ENCODE peak calls at places on chromosomes 6 and 20, in six cellular contexts. S is SK-N-SH, Q is astrocyte of the spinal cord, K is upper lobe of right lung, V is RWPE1, X is dorsolateral prefrontal cortex. M is an unnamed sample.
A peak's percentile ranks its signal among the peaks of the same experiment; 100 is the strongest.

GRCh38 chr6:111761783-111762312 is 111.4 kb downstream of the FYN start:
- DNase-seq in K (no peak), S (no peak), X (peak; percentile 40), V (no peak), Q (peak; percentile 82), M (no peak)

GRCh38 chr6:142416179-142416578 is 114.4 kb downstream of the ADGRG6 start:
- DNase-seq in Q (peak; percentile 98), S (no peak), K (no peak), X (no peak), V (peak; percentile 28), M (no peak)

GRCh38 chr6:138465007-138465645 is 34.2 kb downstream of the NHSL1 start:
- DNase-seq in V (peak; percentile 77), K (no peak), S (no peak), Q (peak; percentile 97), X (no peak), M (no peak)

GRCh38 chr6:1820714-1821113 is 211.0 kb downstream of the FOXC1 start:
- DNase-seq in S (peak; percentile 51), V (no peak), Q (no peak), X (no peak), K (no peak), M (no peak)

GRCh38 chr6:105209950-105210706 is 30.3 kb upstream of the POPDC3 start:
- DNase-seq in V (peak; percentile 48), Q (peak; percentile 83), X (no peak), S (no peak), K (no peak), M (no peak)

GRCh38 chr6:5398530-5398929 is 137.2 kb downstream of the FARS2 start:
- DNase-seq in X (no peak), V (peak; percentile 40), K (no peak), Q (peak; percentile 42), S (peak; percentile 25), M (no peak)

GRCh38 chr20:47735412-47736400 is 49.6 kb downstream of the SULF2 start:
- DNase-seq in X (no peak), Q (no peak), V (no peak), K (peak; percentile 79), S (no peak), M (no peak)

GRCh38 chr20:41387433-41387832 is 20.8 kb upstream of the EMILIN3 start:
- DNase-seq in S (peak; percentile 58), Q (no peak), X (no peak), V (no peak), K (no peak), M (no peak)

GRCh38 chr20:62938105-62938888 is at the start of gene GID8:
- DNase-seq in K (peak; percentile 81), X (no peak), S (no peak), Q (peak; percentile 49), V (peak; percentile 72), M (no peak)

GRCh38 chr6:33860706-33861474 is 57.1 kb upstream of the MLN start:
- DNase-seq in X (no peak), S (no peak), Q (no peak), V (no peak), K (no peak), M (no peak)

GRCh38 chr6:81735756-81736380 is 16.6 kb downstream of the TENT5A start:
- DNase-seq in V (peak; percentile 25), S (no peak), K (no peak), Q (no peak), X (no peak), M (no peak)

GRCh38 chr6:164167873-164168405 is 753.4 kb downstream of the QKI start:
- DNase-seq in K (no peak), Q (no peak), X (no peak), V (no peak), S (peak; percentile 68), M (no peak)
- TF ChIP-seq CTCF in K (no peak), Q (no peak), X (peak; percentile 38), V (no peak), S (no peak), M (no peak)

GRCh38 chr6:37257634-37258404 is at the start of the genes TBC1D22B and TMEM217:
- DNase-seq in S (peak; percentile 97), V (peak; percentile 99), Q (peak; percentile 94), X (peak; percentile 98), K (peak; percentile 98), M (peak; percentile 93)
- TF ChIP-seq CTCF in S (no peak), V (no peak), Q (no peak), X (no peak), K (no peak), M (no peak)

GRCh38 chr6:109183109-109183508 is 87.8 kb downstream of the CEP57L1 start:
- DNase-seq in S (no peak), V (peak; percentile 15), Q (no peak), X (no peak), K (no peak), M (no peak)
- TF ChIP-seq CTCF in S (no peak), V (no peak), Q (no peak), X (no peak), K (no peak), M (no peak)

DNA sequence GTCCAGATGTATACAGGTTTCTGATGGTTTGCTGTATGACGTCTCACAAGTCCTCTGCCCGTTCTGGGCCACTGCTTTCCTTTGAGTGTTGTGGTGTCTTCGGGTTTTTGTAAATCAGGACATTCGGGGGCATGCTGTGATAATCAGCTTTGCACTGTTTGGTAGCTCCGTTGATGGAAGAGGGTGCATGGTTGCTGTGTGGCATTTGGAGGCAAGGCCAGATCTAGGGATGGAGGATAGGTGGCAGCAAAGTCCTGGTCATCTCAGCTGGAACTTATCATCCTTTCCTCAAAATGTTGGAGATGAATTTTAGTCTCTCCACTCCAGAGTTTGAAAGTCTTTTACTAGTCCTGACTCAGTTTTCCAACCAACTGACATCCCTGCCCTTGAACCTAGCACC is 91.0 kb downstream of the SCP2D1 start:
- DNase-seq in V (peak; percentile 12), Q (no peak), K (no peak), X (no peak), S (no peak), M (no peak)
- TF ChIP-seq CTCF in V (no peak), Q (no peak), K (peak; percentile 30), X (peak; percentile 45), S (peak; percentile 38), M (peak; percentile 7)

DNA sequence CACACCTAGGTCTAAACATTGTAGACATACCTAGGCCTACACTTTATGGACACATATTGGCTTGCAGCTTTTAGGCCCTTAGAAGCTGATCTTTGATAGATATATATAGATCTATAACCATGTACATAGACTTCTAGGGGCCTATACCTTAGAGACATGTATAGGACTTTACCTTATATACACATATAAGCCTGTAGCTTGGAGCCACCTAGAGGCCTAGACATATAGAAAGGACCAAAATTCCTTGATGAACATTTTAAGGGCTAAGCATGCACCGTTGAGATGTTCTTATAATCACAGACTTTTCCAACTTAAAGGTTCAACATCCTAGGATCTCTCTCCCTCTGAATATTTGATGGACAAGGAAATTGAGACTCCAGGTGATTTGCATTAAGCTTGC is 371.7 kb upstream of the SASH1 start:
- DNase-seq in V (no peak), K (no peak), Q (no peak), S (no peak), X (no peak), M (no peak)
- TF ChIP-seq CTCF in V (no peak), K (no peak), Q (no peak), S (no peak), X (no peak), M (peak; percentile 40)

GRCh38 chr6:144999127-144999526 is 714.0 kb downstream of the UTRN start:
- DNase-seq in S (no peak), Q (no peak), X (no peak), V (no peak), K (no peak), M (no peak)
- TF ChIP-seq CTCF in S (no peak), Q (no peak), X (no peak), V (no peak), K (no peak), M (no peak)

DNA sequence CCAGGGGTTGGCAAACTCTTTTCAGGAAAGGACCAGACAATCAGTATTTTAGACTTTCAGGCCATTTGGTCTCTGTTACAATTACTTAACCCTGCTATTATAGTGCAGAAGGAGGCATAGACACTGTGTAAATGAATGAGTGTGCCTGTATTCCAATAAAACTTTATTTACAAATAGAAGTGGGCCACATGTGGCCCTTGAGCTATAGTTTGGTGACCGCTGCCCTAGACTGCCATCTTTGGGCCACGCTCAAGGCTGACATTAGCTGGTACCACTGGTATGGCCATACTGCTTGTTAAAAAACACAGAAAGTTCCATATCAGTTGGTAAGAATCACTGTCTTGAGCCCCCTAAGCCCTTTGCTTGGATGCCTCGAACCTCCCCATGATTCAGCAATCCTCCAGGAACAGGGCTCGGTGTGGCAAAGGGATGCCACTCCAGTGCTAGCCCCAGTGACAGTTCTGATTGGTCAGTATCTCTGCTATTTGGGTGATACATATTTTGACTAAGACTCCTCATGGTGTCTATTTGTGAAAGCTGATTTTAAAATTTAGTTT is 23.3 kb upstream of the SNRNP48 start:
- DNase-seq in Q (no peak), X (no peak), S (no peak), K (no peak), V (no peak), M (no peak)
- TF ChIP-seq CTCF in Q (no peak), X (no peak), S (no peak), K (no peak), V (no peak), M (no peak)